ENCODE peak calls at places on chromosomes 7 and 10, in seven cellular contexts. One of them, this sample, is unnamed.

GRCh38 chr7:112288301-112288700 is 81.8 kb downstream of the ZNF277 start:
- DNase-seq in prostate gland: no peak
- DNase-seq in upper lobe of right lung: no peak
- DNase-seq in mesendoderm: no peak
- DNase-seq in GM12865: no peak
- DNase-seq in ovary: no peak
- DNase-seq in GM23338: no peak
- DNase-seq in this sample: no peak

GRCh38 chr10:49076741-49077521 is 38.4 kb downstream of the VSTM4 start:
- DNase-seq in GM23338: no peak
- DNase-seq in prostate gland: no peak
- DNase-seq in GM12865: peak
- DNase-seq in ovary: peak
- DNase-seq in mesendoderm: no peak
- DNase-seq in upper lobe of right lung: no peak
- DNase-seq in this sample: peak

GRCh38 chr7:20064974-20065862 is 152.0 kb downstream of the MACC1 start:
- DNase-seq in upper lobe of right lung: no peak
- DNase-seq in mesendoderm: no peak
- DNase-seq in GM12865: peak
- DNase-seq in prostate gland: no peak
- DNase-seq in ovary: no peak
- DNase-seq in GM23338: no peak
- DNase-seq in this sample: peak

GRCh38 chr7:44580945-44581344 is 1.1 kb downstream of the TMED4 start:
- DNase-seq in ovary: no peak
- DNase-seq in prostate gland: no peak
- DNase-seq in GM23338: no peak
- DNase-seq in upper lobe of right lung: no peak
- DNase-seq in GM12865: no peak
- DNase-seq in mesendoderm: no peak
- DNase-seq in this sample: no peak

GRCh38 chr10:1939016-1939415 is 201.7 kb upstream of the ADARB2 start:
- DNase-seq in GM12865: no peak
- DNase-seq in ovary: no peak
- DNase-seq in mesendoderm: no peak
- DNase-seq in GM23338: no peak
- DNase-seq in prostate gland: no peak
- DNase-seq in upper lobe of right lung: no peak
- DNase-seq in this sample: no peak

GRCh38 chr7:12715372-12716133 is 28.1 kb downstream of the ARL4A start:
- DNase-seq in ovary: peak
- DNase-seq in GM12865: no peak
- DNase-seq in GM23338: peak
- DNase-seq in prostate gland: peak
- DNase-seq in upper lobe of right lung: peak
- DNase-seq in mesendoderm: peak
- DNase-seq in this sample: no peak

GRCh38 chr7:22786290-22786932 is 36.2 kb downstream of the TOMM7 start:
- DNase-seq in mesendoderm: no peak
- DNase-seq in GM23338: no peak
- DNase-seq in upper lobe of right lung: no peak
- DNase-seq in ovary: no peak
- DNase-seq in prostate gland: no peak
- DNase-seq in GM12865: no peak
- DNase-seq in this sample: no peak

GRCh38 chr7:84783161-84783803 is 403.6 kb downstream of the SEMA3D start:
- DNase-seq in prostate gland: no peak
- DNase-seq in upper lobe of right lung: no peak
- DNase-seq in ovary: no peak
- DNase-seq in mesendoderm: no peak
- DNase-seq in GM23338: peak
- DNase-seq in GM12865: no peak
- DNase-seq in this sample: no peak

GRCh38 chr7:102431617-102432298 is 1.6 kb upstream of the ORAI2 start:
- DNase-seq in mesendoderm: peak
- DNase-seq in GM23338: no peak
- DNase-seq in ovary: no peak
- DNase-seq in prostate gland: peak
- DNase-seq in upper lobe of right lung: no peak
- DNase-seq in GM12865: peak
- DNase-seq in this sample: no peak

GRCh38 chr10:76324283-76324682 is 892.9 kb downstream of the LRMDA start:
- DNase-seq in mesendoderm: no peak
- DNase-seq in ovary: no peak
- DNase-seq in GM12865: no peak
- DNase-seq in upper lobe of right lung: peak
- DNase-seq in prostate gland: peak
- DNase-seq in GM23338: no peak
- DNase-seq in this sample: no peak

GRCh38 chr10:52376665-52377354 is 62.7 kb downstream of the DKK1 start:
- DNase-seq in prostate gland: no peak
- DNase-seq in GM12865: no peak
- DNase-seq in GM23338: no peak
- DNase-seq in mesendoderm: peak
- DNase-seq in ovary: no peak
- DNase-seq in upper lobe of right lung: no peak
- DNase-seq in this sample: no peak

GRCh38 chr10:101052285-101052684 is 9.5 kb upstream of the KAZALD1 start:
- DNase-seq in upper lobe of right lung: peak
- DNase-seq in mesendoderm: no peak
- DNase-seq in prostate gland: no peak
- DNase-seq in GM23338: no peak
- DNase-seq in ovary: no peak
- DNase-seq in GM12865: no peak
- DNase-seq in this sample: no peak

GRCh38 chr10:90407116-90407515 is 450.7 kb downstream of the HTR7 start:
- DNase-seq in GM23338: peak
- DNase-seq in upper lobe of right lung: no peak
- DNase-seq in ovary: no peak
- DNase-seq in GM12865: no peak
- DNase-seq in mesendoderm: peak
- DNase-seq in prostate gland: no peak
- DNase-seq in this sample: no peak

GRCh38 chr10:93028881-93029280 is 31.7 kb upstream of the CYP26C1 start:
- DNase-seq in mesendoderm: peak
- DNase-seq in prostate gland: no peak
- DNase-seq in GM23338: no peak
- DNase-seq in ovary: no peak
- DNase-seq in GM12865: no peak
- DNase-seq in upper lobe of right lung: no peak
- DNase-seq in this sample: no peak

GRCh38 chr10:113945075-113945686 is 90.7 kb downstream of the NHLRC2 start:
- DNase-seq in prostate gland: no peak
- DNase-seq in mesendoderm: peak
- DNase-seq in ovary: no peak
- DNase-seq in upper lobe of right lung: no peak
- DNase-seq in GM12865: no peak
- DNase-seq in GM23338: no peak
- DNase-seq in this sample: no peak

GRCh38 chr7:29527709-29528108 is 35.9 kb upstream of the PRR15 start:
- DNase-seq in upper lobe of right lung: no peak
- DNase-seq in prostate gland: no peak
- DNase-seq in GM12865: no peak
- DNase-seq in ovary: no peak
- DNase-seq in mesendoderm: no peak
- DNase-seq in GM23338: no peak
- DNase-seq in this sample: no peak

GRCh38 chr10:3420527-3421469 is 248.2 kb upstream of the PITRM1 start:
- DNase-seq in ovary: no peak
- DNase-seq in GM12865: no peak
- DNase-seq in mesendoderm: no peak
- DNase-seq in GM23338: no peak
- DNase-seq in prostate gland: no peak
- DNase-seq in upper lobe of right lung: no peak
- DNase-seq in this sample: no peak

GRCh38 chr7:134254311-134254710 is 62.4 kb downstream of the SLC35B4 start:
- DNase-seq in upper lobe of right lung: no peak
- DNase-seq in ovary: no peak
- DNase-seq in mesendoderm: peak
- DNase-seq in GM23338: peak
- DNase-seq in GM12865: peak
- DNase-seq in prostate gland: no peak
- DNase-seq in this sample: no peak

GRCh38 chr7:22110227-22110839 is 164.6 kb upstream of the CDCA7L start:
- DNase-seq in upper lobe of right lung: no peak
- DNase-seq in prostate gland: peak
- DNase-seq in ovary: peak
- DNase-seq in GM23338: peak
- DNase-seq in GM12865: peak
- DNase-seq in mesendoderm: peak
- DNase-seq in this sample: peak

GRCh38 chr7:140051822-140052221 is 10.9 kb downstream of the PARP12 start:
- DNase-seq in prostate gland: no peak
- DNase-seq in GM23338: no peak
- DNase-seq in mesendoderm: no peak
- DNase-seq in ovary: no peak
- DNase-seq in GM12865: no peak
- DNase-seq in upper lobe of right lung: no peak
- DNase-seq in this sample: no peak

GRCh38 chr10:110642980-110643655 is 1.0 kb upstream of the RBM20 start:
- DNase-seq in upper lobe of right lung: no peak
- DNase-seq in GM23338: peak
- DNase-seq in ovary: no peak
- DNase-seq in GM12865: no peak
- DNase-seq in mesendoderm: peak
- DNase-seq in prostate gland: no peak
- DNase-seq in this sample: no peak

GRCh38 chr7:81710751-81711150 is 59.1 kb downstream of the HGF start:
- DNase-seq in prostate gland: no peak
- DNase-seq in ovary: no peak
- DNase-seq in GM12865: no peak
- DNase-seq in upper lobe of right lung: no peak
- DNase-seq in GM23338: no peak
- DNase-seq in mesendoderm: peak
- DNase-seq in this sample: no peak

DNA sequence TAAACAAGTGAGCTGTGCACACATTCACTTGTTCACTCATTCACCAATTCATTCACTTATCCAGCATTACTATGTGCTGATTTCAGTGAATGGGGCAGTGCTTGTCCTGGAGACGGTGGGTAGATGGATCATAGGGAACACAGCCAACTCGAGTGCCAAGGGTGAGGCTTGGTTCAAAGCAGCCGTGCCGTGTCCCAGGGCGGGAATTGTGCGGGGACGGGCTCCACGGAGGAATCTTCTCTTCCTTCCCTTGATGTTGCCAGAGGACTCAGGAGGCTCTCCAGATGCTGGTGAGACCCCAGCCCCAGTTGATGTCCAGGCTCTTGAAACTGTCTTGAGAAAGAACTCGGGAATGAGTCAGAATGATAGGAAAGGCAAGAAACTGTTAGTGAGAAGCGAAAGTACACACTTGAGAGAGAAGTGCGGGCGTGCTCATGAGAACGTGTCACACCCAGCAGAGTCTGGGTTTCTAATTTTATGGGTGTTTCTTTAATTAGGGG is 3.0 kb downstream of the SH2D4B start:
- DNase-seq in prostate gland: no peak
- DNase-seq in upper lobe of right lung: no peak
- DNase-seq in GM12865: peak
- DNase-seq in ovary: no peak
- DNase-seq in GM23338: no peak
- DNase-seq in mesendoderm: no peak
- DNase-seq in this sample: no peak
- H3K4me3 ChIP-seq in prostate gland: no peak
- H3K4me3 ChIP-seq in upper lobe of right lung: peak
- H3K4me3 ChIP-seq in GM12865: peak
- H3K4me3 ChIP-seq in ovary: no peak
- H3K4me3 ChIP-seq in GM23338: no peak
- H3K4me3 ChIP-seq in mesendoderm: no peak
- H3K4me3 ChIP-seq in this sample: no peak

GRCh38 chr7:1016577-1017531 is 27.5 kb upstream of the GPR146 start:
- DNase-seq in GM23338: no peak
- DNase-seq in upper lobe of right lung: no peak
- DNase-seq in ovary: no peak
- DNase-seq in mesendoderm: no peak
- DNase-seq in GM12865: no peak
- DNase-seq in prostate gland: no peak
- DNase-seq in this sample: no peak
- H3K4me3 ChIP-seq in GM23338: no peak
- H3K4me3 ChIP-seq in upper lobe of right lung: no peak
- H3K4me3 ChIP-seq in ovary: no peak
- H3K4me3 ChIP-seq in mesendoderm: no peak
- H3K4me3 ChIP-seq in GM12865: no peak
- H3K4me3 ChIP-seq in prostate gland: no peak
- H3K4me3 ChIP-seq in this sample: no peak

GRCh38 chr10:9824546-9825164 is 1193.0 kb upstream of the CELF2 start:
- DNase-seq in prostate gland: no peak
- DNase-seq in upper lobe of right lung: no peak
- DNase-seq in ovary: no peak
- DNase-seq in mesendoderm: peak
- DNase-seq in GM12865: peak
- DNase-seq in GM23338: no peak
- DNase-seq in this sample: no peak

GRCh38 chr10:9823268-9823930 is 1194.3 kb upstream of the CELF2 start:
- DNase-seq in mesendoderm: no peak
- DNase-seq in prostate gland: no peak
- DNase-seq in upper lobe of right lung: no peak
- DNase-seq in GM23338: no peak
- DNase-seq in ovary: no peak
- DNase-seq in GM12865: no peak
- DNase-seq in this sample: no peak

GRCh38 chr10:9833871-9834454 is 1183.7 kb upstream of the CELF2 start:
- DNase-seq in upper lobe of right lung: no peak
- DNase-seq in GM23338: peak
- DNase-seq in GM12865: no peak
- DNase-seq in prostate gland: no peak
- DNase-seq in ovary: no peak
- DNase-seq in mesendoderm: no peak
- DNase-seq in this sample: no peak

GRCh38 chr10:9825491-9826018 is 1192.1 kb upstream of the CELF2 start:
- DNase-seq in GM23338: peak
- DNase-seq in mesendoderm: peak
- DNase-seq in prostate gland: no peak
- DNase-seq in upper lobe of right lung: no peak
- DNase-seq in ovary: no peak
- DNase-seq in GM12865: peak
- DNase-seq in this sample: peak

DNA sequence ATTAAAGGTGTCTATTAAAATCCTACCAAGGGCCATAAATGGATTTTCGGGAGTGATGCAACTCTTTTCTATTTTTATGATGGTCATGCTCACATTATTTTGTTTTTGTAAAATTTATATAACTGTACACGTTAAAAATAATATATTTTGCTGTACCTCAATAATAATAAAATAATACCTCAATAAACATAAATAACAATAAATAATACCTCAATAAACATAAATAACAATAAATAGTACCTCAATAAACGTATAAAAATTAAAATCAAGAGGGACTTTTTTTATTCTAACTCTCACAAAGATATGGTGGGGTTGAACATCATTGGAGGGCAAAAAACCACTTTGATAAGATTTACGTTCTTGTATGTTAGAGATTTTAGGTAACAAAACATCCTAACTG is 1189.6 kb upstream of the CELF2 start:
- DNase-seq in prostate gland: no peak
- DNase-seq in ovary: no peak
- DNase-seq in GM12865: no peak
- DNase-seq in upper lobe of right lung: no peak
- DNase-seq in mesendoderm: no peak
- DNase-seq in GM23338: no peak
- DNase-seq in this sample: no peak
- H3K4me3 ChIP-seq in prostate gland: no peak
- H3K4me3 ChIP-seq in ovary: no peak
- H3K4me3 ChIP-seq in GM12865: no peak
- H3K4me3 ChIP-seq in upper lobe of right lung: no peak
- H3K4me3 ChIP-seq in mesendoderm: no peak
- H3K4me3 ChIP-seq in GM23338: no peak
- H3K4me3 ChIP-seq in this sample: no peak

GRCh38 chr10:63515002-63515763 is 6.0 kb upstream of the REEP3 start:
- DNase-seq in mesendoderm: peak
- DNase-seq in prostate gland: no peak
- DNase-seq in GM12865: peak
- DNase-seq in upper lobe of right lung: no peak
- DNase-seq in ovary: no peak
- DNase-seq in GM23338: peak
- DNase-seq in this sample: no peak
- H3K4me3 ChIP-seq in mesendoderm: no peak
- H3K4me3 ChIP-seq in prostate gland: no peak
- H3K4me3 ChIP-seq in GM12865: no peak
- H3K4me3 ChIP-seq in upper lobe of right lung: no peak
- H3K4me3 ChIP-seq in ovary: no peak
- H3K4me3 ChIP-seq in GM23338: peak
- H3K4me3 ChIP-seq in this sample: no peak

This sample was measured in GM12864.